ENCODE peak calls at places on chromosome 17, in four cellular contexts. B is pancreas, J is choroid plexus epithelial cell, U is IMR-90. X is an unnamed sample.

GRCh38 chr17:48520631-48521045 is 10.2 kb downstream of the HOXB1 start:
- DNase-seq in B (no peak), J (no peak), U (peak), X (peak)

GRCh38 chr17:46978489-46979022 is 497 bp downstream of the RPRML start:
- DNase-seq in B (peak), J (no peak), U (no peak), X (no peak)

GRCh38 chr17:33021731-33022408 is 30.2 kb downstream of the SPACA3 start:
- DNase-seq in B (no peak), J (peak), U (peak), X (no peak)

GRCh38 chr17:46002973-46003316 is 3.9 kb downstream of the STH start:
- DNase-seq in B (no peak), J (no peak), U (no peak), X (no peak)

GRCh38 chr17:79730769-79731483 is at the start of gene ENPP7:
- DNase-seq in B (no peak), J (no peak), U (no peak), X (no peak)

GRCh38 chr17:67274466-67274865 is 29.5 kb upstream of the HELZ start:
- DNase-seq in B (no peak), J (no peak), U (no peak), X (no peak)

GRCh38 chr17:61476476-61477203 is 24.4 kb downstream of the TBX4 start:
- DNase-seq in B (no peak), J (no peak), U (no peak), X (no peak)

GRCh38 chr17:69435986-69436696 is 21.6 kb downstream of the MAP2K6 start:
- DNase-seq in B (no peak), J (no peak), U (no peak), X (no peak)

GRCh38 chr17:66443601-66444000 is 141.2 kb downstream of the PRKCA start:
- DNase-seq in B (no peak), J (no peak), U (no peak), X (no peak)

GRCh38 chr17:57499648-57500049 is 243.3 kb downstream of the MSI2 start:
- DNase-seq in B (no peak), J (peak), U (no peak), X (no peak)

GRCh38 chr17:19538095-19539039 is 4.7 kb downstream of the SLC47A1 start:
- DNase-seq in B (peak), J (no peak), U (no peak), X (no peak)

GRCh38 chr17:21285164-21286065 is 904 bp downstream of the MAP2K3 start:
- DNase-seq in B (peak), J (peak), U (peak), X (peak)

GRCh38 chr17:69716571-69716970 is 302.1 kb downstream of the MAP2K6 start:
- DNase-seq in B (no peak), J (no peak), U (no peak), X (peak)

GRCh38 chr17:7713782-7714181 is 3.8 kb upstream of the DNAH2 start:
- DNase-seq in B (no peak), J (no peak), U (no peak), X (no peak)

GRCh38 chr17:21686165-21687015 is 5.9 kb upstream of the KCNJ18 start:
- DNase-seq in B (no peak), J (no peak), U (no peak), X (no peak)

GRCh38 chr17:40560592-40561293 is 4.5 kb downstream of the CCR7 start:
- DNase-seq in B (no peak), J (peak), U (peak), X (no peak)

GRCh38 chr17:8837438-8838075 is 29.9 kb downstream of the PIK3R6 start:
- DNase-seq in B (peak), J (peak), U (no peak), X (no peak)

GRCh38 chr17:3003401-3004149 is 59.8 kb downstream of the OR1D5 start:
- DNase-seq in B (no peak), J (no peak), U (no peak), X (no peak)

GRCh38 chr17:42126836-42127235 is 4.2 kb downstream of the HSPB9 start:
- DNase-seq in B (no peak), J (no peak), U (no peak), X (no peak)

GRCh38 chr17:62643496-62643895 is 16.0 kb downstream of the MRC2 start:
- DNase-seq in B (no peak), J (no peak), U (no peak), X (no peak)

GRCh38 chr17:28086519-28086918 is 44.0 kb downstream of the NLK start:
- DNase-seq in B (no peak), J (peak), U (peak), X (peak)

GRCh38 chr17:4941027-4941610 is 1.1 kb downstream of the RNF167 start:
- DNase-seq in B (no peak), J (no peak), U (no peak), X (no peak)

GRCh38 chr17:61284174-61284573 is 115.5 kb upstream of the TBX2 start:
- DNase-seq in B (no peak), J (peak), U (peak), X (peak)

GRCh38 chr17:60468371-60468770 is 46.1 kb downstream of the CHCT1 start:
- DNase-seq in B (no peak), J (peak), U (peak), X (peak)

GRCh38 chr17:73166731-73167581 is 2.1 kb downstream of the SSTR2 start:
- DNase-seq in B (no peak), J (no peak), U (no peak), X (peak)

GRCh38 chr17:57281887-57282653 is 25.7 kb downstream of the MSI2 start:
- DNase-seq in B (no peak), J (peak), U (no peak), X (no peak)

GRCh38 chr17:31497994-31498826 is 106.7 kb downstream of the RAB11FIP4 start:
- DNase-seq in B (peak), J (no peak), U (no peak), X (no peak)

GRCh38 chr17:45261577-45262515 is at the start of gene SPATA32:
- DNase-seq in B (peak), J (peak), U (peak), X (peak)

GRCh38 chr17:79101111-79101673 is 26.6 kb downstream of the ENGASE start:
- DNase-seq in B (no peak), J (no peak), U (no peak), X (no peak)

GRCh38 chr17:29563816-29564215 is 3.0 kb downstream of the ABHD15 start:
- DNase-seq in B (no peak), J (no peak), U (no peak), X (no peak)

GRCh38 chr17:65183736-65184135 is 46.6 kb downstream of the RGS9 start:
- DNase-seq in B (no peak), J (peak), U (peak), X (peak)

GRCh38 chr17:41004397-41004796 is 4.5 kb downstream of the KRTAP3-1 start:
- DNase-seq in B (no peak), J (no peak), U (no peak), X (no peak)

GRCh38 chr17:233473-233941 is 52.1 kb upstream of the DOC2B start:
- DNase-seq in B (peak), J (no peak), U (no peak), X (no peak)
- TF ChIP-seq CTCF in B (no peak), J (no peak), U (no peak), X (no peak)

DNA sequence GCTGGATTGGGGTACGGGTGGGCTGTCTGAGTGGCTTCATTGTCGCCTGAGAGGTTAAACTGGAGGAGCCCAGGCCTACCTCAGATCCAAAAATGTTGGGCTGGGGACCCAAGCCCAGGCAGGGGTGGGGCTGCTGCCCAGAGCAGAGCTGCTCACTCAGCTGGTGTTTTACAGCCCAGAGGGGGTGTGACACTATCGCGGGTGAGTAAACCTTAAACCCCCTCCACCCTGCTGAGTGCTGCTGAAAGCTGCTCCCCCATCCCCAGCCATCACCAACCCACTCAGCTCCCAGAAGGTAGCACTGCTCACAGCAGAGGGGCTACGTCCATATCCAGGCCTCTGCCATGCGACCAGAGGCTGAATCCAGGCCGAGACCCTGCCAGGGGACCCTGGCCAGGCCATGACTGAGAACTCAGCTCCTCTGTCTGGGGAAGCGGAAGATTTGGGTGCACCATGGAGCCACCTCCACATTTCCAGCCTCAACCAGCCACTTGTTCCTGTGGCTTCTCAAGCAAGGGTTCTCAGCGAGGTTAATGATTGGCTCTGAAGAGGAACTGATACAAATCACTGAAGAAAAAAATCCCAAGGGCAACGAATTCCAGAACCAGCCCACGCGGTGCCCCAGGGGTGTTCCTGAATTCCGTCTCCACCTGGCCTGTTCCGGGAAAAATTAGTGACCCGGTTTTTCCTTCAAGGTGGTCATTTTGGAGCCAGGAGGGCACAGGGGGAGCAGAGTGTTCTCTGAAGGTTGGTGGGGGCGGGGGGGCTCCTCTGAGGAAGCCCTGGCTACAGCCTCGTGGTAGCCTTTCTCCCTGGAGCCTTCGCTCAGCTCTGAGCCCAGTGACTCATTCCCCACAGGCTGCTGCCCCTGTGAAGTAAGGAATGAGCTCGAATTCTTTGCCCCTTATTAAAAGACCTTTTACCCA is 9.4 kb upstream of the SLC16A5 start:
- DNase-seq in B (no peak), J (peak), U (peak), X (peak)
- H3K4me3 ChIP-seq in B (no peak), J (no peak), U (no peak), X (no peak)

DNA sequence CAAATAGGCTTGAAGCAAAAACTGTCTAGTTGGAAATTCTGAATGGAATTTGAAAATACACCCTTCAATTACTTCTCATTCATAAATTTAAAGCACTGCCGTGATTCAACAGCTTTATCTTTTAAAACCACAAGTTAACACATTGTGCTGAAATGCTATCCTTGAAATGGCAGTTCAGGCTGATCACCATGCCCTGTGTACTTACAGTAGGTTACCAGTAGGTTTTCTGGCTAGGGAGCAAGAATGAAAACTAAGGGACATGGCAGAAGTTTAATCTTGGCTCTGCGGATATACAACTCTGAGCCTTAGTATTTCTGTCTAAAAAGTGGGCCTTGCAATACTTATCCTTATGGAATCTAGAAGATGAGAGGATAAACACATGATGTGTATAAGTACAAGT is 28.0 kb downstream of the NXPH3 start:
- DNase-seq in B (no peak), J (peak), U (no peak), X (peak)
- TF ChIP-seq CTCF in B (no peak), J (peak), U (no peak), X (peak)

GRCh38 chr17:6496116-6496481 is 51.8 kb downstream of the PIMREG start:
- DNase-seq in B (no peak), J (no peak), U (no peak), X (no peak)
- H3K4me3 ChIP-seq in B (no peak), J (no peak), U (no peak), X (no peak)

DNA sequence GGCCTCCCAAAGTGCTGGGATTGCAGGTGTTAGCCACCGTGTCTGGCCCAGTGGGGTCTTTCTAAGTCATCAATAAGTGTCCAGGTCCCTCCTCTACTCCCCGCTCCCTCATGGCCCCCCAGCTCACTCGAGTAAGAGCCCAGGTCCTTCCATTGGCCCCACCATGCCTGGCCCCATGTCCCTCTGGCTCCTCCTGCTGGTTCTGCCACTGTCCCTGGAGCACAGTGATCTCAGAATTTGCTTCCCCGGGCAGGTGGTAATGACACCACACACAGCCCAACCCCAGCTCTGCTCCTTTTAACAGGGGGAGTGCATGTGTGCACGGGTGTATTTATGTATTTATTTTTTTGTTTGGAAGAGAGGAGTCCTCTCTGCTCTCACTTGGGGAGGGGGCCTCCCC is 19.6 kb downstream of the MGAT5B start:
- DNase-seq in B (no peak), J (no peak), U (no peak), X (no peak)
- TF ChIP-seq CTCF in B (no peak), J (peak), U (no peak), X (no peak)

GRCh38 chr17:82217120-82217529 is 4.5 kb upstream of the CCDC57 start:
- DNase-seq in B (peak), J (no peak), U (no peak), X (no peak)

GRCh38 chr17:82218349-82219075 is 5.9 kb upstream of the CCDC57 start:
- DNase-seq in B (no peak), J (no peak), U (no peak), X (no peak)

GRCh38 chr17:82216301-82217119 is 3.9 kb upstream of the CCDC57 start:
- DNase-seq in B (peak), J (peak), U (peak), X (peak)

GRCh38 chr17:82219083-82219482 is 6.4 kb upstream of the CCDC57 start:
- DNase-seq in B (no peak), J (no peak), U (no peak), X (no peak)

DNA sequence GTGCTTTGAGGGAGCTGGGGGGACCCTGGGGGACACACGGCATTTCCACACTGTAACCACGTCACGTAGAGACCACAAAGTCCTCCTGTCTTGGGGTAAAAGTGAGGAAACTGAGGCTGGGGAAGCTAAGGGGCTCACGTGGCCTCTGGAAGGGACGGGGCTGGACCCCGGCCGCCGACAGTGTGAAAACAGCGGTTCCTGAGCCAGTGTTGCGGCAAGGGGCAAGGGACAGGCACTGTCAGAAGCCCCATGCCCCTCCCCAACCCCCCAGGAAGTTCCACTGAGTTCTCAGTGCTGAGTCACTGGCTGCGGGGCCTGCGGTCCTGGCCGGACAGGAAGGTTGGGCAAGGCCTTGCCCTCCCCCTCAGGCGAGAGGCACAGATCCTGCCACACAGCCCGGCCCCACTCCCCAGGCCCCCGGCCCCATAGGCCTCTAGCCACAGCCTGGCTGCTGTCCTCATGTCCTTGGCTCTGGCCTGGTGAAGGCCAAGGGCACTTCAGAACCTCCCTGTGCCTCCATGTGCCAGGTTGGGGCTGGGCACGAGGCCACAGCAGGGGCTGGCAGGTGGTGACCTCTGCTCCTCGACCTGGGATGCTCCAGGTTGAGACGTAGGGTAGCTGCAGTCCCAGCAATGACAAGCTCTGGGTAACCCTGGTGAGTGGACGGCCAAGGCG is 5.0 kb upstream of the CCDC57 start:
- DNase-seq in B (peak), J (peak), U (peak), X (peak)
- H3K4me3 ChIP-seq in B (no peak), J (no peak), U (no peak), X (no peak)

GRCh38 chr17:76453431-76453743 is 435 bp upstream of the UBE2O start:
- DNase-seq in B (no peak), J (no peak), U (no peak), X (no peak)

GRCh38 chr17:76451480-76451879 is 1.5 kb downstream of the UBE2O start:
- DNase-seq in B (no peak), J (no peak), U (no peak), X (no peak)

GRCh38 chr17:76449126-76449525 is 3.8 kb downstream of the UBE2O start:
- DNase-seq in B (no peak), J (no peak), U (no peak), X (peak)

GRCh38 chr17:76452102-76452645 is 778 bp downstream of the UBE2O start:
- DNase-seq in B (no peak), J (no peak), U (no peak), X (no peak)

DNA sequence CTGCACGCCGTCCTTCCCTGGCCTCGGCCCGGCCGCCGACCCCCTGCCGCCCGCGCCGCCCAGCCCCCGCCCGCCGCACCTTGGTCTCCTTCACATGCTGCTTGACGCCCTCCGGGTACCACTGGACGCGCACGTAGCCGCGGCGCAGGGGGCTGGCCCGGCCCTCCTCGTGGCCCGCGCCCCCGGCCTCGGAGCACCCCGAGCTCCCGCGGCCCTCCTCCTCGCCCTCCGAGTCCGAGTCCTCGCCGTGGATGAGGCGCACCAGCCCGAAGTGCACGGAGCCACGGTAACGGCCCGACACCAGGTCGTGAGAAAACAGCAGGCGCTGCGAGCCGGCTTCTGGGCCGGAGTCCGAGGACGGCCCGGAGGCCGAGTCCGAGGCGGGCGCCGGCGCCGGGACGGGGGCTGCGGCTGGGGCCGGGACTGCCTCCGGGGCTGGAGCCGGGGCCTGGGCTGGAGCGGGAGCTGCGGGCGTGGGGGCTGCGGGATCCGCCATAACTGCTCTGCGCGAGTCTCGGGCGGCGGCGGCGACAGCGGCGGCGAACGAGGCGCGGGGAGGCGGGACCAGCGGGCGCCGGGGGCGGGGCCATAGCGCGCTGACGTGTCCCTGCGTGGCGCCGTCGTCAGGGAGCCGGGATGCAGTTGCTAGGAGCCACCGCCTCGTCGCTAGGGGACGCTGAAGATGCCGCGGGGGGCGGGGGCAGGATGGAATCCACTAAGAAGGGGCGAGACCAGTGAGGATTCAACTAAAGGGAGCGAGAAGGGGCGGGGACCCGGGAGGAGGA is at the start of gene UBE2O:
- DNase-seq in B (peak), J (peak), U (peak), X (peak)
- TF ChIP-seq CTCF in B (no peak), J (peak), U (peak), X (peak)

GRCh38 chr17:75683467-75684041 is 16.4 kb downstream of the SAP30BP start:
- DNase-seq in B (no peak), J (peak), U (peak), X (peak)

GRCh38 chr17:75681289-75681688 is 14.2 kb downstream of the SAP30BP start:
- DNase-seq in B (no peak), J (peak), U (peak), X (peak)

GRCh38 chr17:75684249-75684648 is 17.1 kb downstream of the SAP30BP start:
- DNase-seq in B (no peak), J (no peak), U (peak), X (peak)

GRCh38 chr17:75679706-75680201 is 12.6 kb downstream of the SAP30BP start:
- DNase-seq in B (no peak), J (peak), U (no peak), X (no peak)

GRCh38 chr17:75680431-75680830 is 13.3 kb downstream of the SAP30BP start:
- DNase-seq in B (no peak), J (no peak), U (no peak), X (no peak)
- H3K4me3 ChIP-seq in B (no peak), J (no peak), U (no peak), X (no peak)

GRCh38 chr17:43171761-43172487 is 910 bp downstream of the NBR1 start:
- DNase-seq in B (no peak), J (peak), U (peak), X (peak)
- TF ChIP-seq CTCF in B (no peak), J (peak), U (peak), X (peak)

DNA sequence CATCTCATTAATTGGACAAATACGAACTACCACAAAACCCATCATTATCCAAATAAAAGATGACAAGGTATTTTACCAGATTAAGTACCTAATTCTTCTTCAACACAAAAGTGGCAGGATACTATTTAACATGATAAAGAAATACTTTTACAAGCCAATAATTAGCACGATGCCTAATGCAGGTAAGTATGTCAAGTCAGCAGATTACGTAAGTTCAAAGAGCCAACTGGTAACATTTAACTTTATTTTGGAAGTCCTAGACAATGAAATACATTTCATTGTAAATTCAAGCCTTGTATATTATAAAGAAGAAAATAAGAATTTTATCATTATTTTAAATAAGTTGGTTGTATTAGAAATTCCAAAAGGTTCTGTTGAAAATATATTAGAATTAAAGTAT is 535.3 kb upstream of the SOX9 start:
- DNase-seq in B (no peak), J (no peak), U (no peak), X (no peak)
- H3K4me3 ChIP-seq in B (no peak), J (no peak), U (no peak), X (no peak)

X was measured in fibroblast of the aortic adventitia.